ENCODE peak calls at places on chromosomes 7 and 10, in five cellular contexts. E is activated CD8-positive, alpha-beta memory T cell treated with anti-CD3 and anti-CD28 coated beads for 1 hour; K is left kidney; Q is transverse colon; S is breast epithelium. X is an unnamed sample.
A peak's percentile ranks its signal among the peaks of the same experiment; 100 is the strongest.

GRCh38 chr7:20229652-20230500 is 12.7 kb upstream of the MACC1 start:
- DNase-seq in E (no peak), K (peak; percentile 53), Q (no peak), S (no peak), X (no peak)

GRCh38 chr7:44087914-44088838 is 5.8 kb upstream of the POLM start:
- DNase-seq in E (no peak), K (no peak), Q (no peak), S (no peak), X (no peak)

GRCh38 chr10:103204353-103205255 is 11.5 kb upstream of the NT5C2 start:
- DNase-seq in E (no peak), K (no peak), Q (no peak), S (no peak), X (no peak)

GRCh38 chr7:38929460-38930171 is 20.6 kb upstream of the VPS41 start:
- DNase-seq in E (no peak), K (peak; percentile 18), Q (no peak), S (no peak), X (no peak)

GRCh38 chr7:29204491-29205281 is 10.1 kb downstream of the CHN2 start:
- DNase-seq in E (no peak), K (peak; percentile 19), Q (no peak), S (no peak), X (no peak)

GRCh38 chr7:151694828-151695580 is 175.3 kb upstream of the RHEB start:
- DNase-seq in E (no peak), K (peak; percentile 64), Q (no peak), S (peak; percentile 91), X (no peak)

GRCh38 chr7:2215851-2216250 is 16.9 kb downstream of the MAD1L1 start:
- DNase-seq in E (no peak), K (no peak), Q (no peak), S (no peak), X (no peak)

GRCh38 chr10:70458329-70459060 is 17.0 kb upstream of the NODAL start:
- DNase-seq in E (no peak), K (peak; percentile 88), Q (peak; percentile 67), S (peak; percentile 46), X (no peak)

GRCh38 chr10:3902054-3902808 is 117.2 kb upstream of the KLF6 start:
- DNase-seq in E (no peak), K (no peak), Q (peak; percentile 57), S (no peak), X (peak; percentile 32)

GRCh38 chr7:36116347-36117200 is 36.5 kb upstream of the EEPD1 start:
- DNase-seq in E (no peak), K (no peak), Q (no peak), S (no peak), X (no peak)

GRCh38 chr7:5523052-5523711 is 99.5 kb upstream of the TNRC18 start:
- DNase-seq in E (no peak), K (peak; percentile 62), Q (peak; percentile 44), S (no peak), X (no peak)

GRCh38 chr7:106053109-106053508 is 59.0 kb downstream of the SYPL1 start:
- DNase-seq in E (no peak), K (peak; percentile 63), Q (no peak), S (no peak), X (no peak)

GRCh38 chr7:136045181-136045580 is 68.0 kb upstream of the MTPN start:
- DNase-seq in E (no peak), K (no peak), Q (no peak), S (no peak), X (no peak)

GRCh38 chr7:45573636-45574470 is at the start of gene ADCY1:
- DNase-seq in E (no peak), K (peak; percentile 74), Q (no peak), S (no peak), X (no peak)

X was measured in central memory CD8-positive, alpha-beta T cell.